ENCODE peak calls at places on chromosomes 13 and 19, in four cellular contexts. E is immature natural killer cell; R is stimulated activated CD8-positive, alpha-beta memory T cell treated with anti-CD3 and anti-CD28 coated beads, Interleukin-2, amount 100 ng/mL, for 1 hour; J is NCI-H1694. X is an unnamed sample.

GRCh38 chr19:45908956-45909355 is 5.6 kb downstream of the NANOS2 start:
- DNase-seq in E (no peak), J (no peak), R (no peak), X (no peak)

GRCh38 chr19:39828015-39828633 is 5.8 kb downstream of the DYRK1B start:
- DNase-seq in R (no peak), E (peak), J (no peak), X (no peak)

GRCh38 chr13:74891610-74892009 is 590.4 kb downstream of the TBC1D4 start:
- DNase-seq in J (no peak), E (no peak), R (no peak), X (no peak)

GRCh38 chr19:40006273-40006691 is 9.4 kb downstream of the ZNF546 start:
- DNase-seq in R (no peak), J (no peak), E (no peak), X (no peak)

GRCh38 chr13:90154311-90154960 is 1193.1 kb upstream of the MIR17HG start:
- DNase-seq in J (no peak), E (no peak), R (no peak), X (no peak)

GRCh38 chr13:110403315-110403714 is 96.2 kb downstream of the COL4A2 start:
- DNase-seq in R (no peak), E (no peak), J (no peak), X (no peak)

GRCh38 chr19:788821-789472 is 8.3 kb upstream of the PTBP1 start:
- DNase-seq in E (no peak), J (no peak), R (no peak), X (no peak)

GRCh38 chr13:77213644-77214043 is 113.2 kb downstream of the MYCBP2 start:
- DNase-seq in J (no peak), R (no peak), E (no peak), X (no peak)

GRCh38 chr19:48543121-48543710 is 8.8 kb upstream of the SULT2B1 start:
- DNase-seq in J (no peak), E (no peak), R (no peak), X (no peak)

GRCh38 chr19:16571689-16572331 is 405 bp downstream of the SLC35E1 start:
- DNase-seq in E (no peak), J (no peak), R (no peak), X (no peak)